ENCODE peak calls at places on chromosome 1, in eight cellular contexts. A is HCEC 1CT, D is endothelial cell, C is left cardiac atrium, H is body of pancreas, K is hippocampal formation, T is neuronal stem cell, I is stomach. B is an unnamed sample.

GRCh38 chr1:170048515-170048914 is 26.0 kb downstream of the KIFAP3 start:
- DNase-seq in A (no peak), D (no peak), C (no peak), H (no peak), K (no peak), T (no peak), I (no peak), B (no peak)

GRCh38 chr1:44867801-44868200 is 24.7 kb upstream of the PTCH2 start:
- DNase-seq in A (no peak), D (no peak), C (no peak), H (no peak), K (no peak), T (no peak), I (no peak), B (no peak)

GRCh38 chr1:154386643-154387352 is 18.3 kb upstream of the IL6R start:
- DNase-seq in A (no peak), D (no peak), C (no peak), H (no peak), K (no peak), T (no peak), I (no peak), B (no peak)

GRCh38 chr1:230495021-230495550 is 69.0 kb upstream of the PGBD5 start:
- DNase-seq in A (no peak), D (no peak), C (no peak), H (peak; percentile 70), K (peak; percentile 40), T (no peak), I (no peak), B (no peak)

GRCh38 chr1:32759521-32759980 is 57.0 kb upstream of the SYNC start:
- DNase-seq in A (no peak), D (no peak), C (no peak), H (peak; percentile 90), K (no peak), T (no peak), I (peak; percentile 90), B (no peak)

GRCh38 chr1:185733818-185734709 is at the start of gene HMCN1:
- DNase-seq in A (no peak), D (peak; percentile 69), C (peak; percentile 88), H (peak; percentile 63), K (peak; percentile 22), T (peak; percentile 72), I (peak; percentile 58), B (no peak)

GRCh38 chr1:106022312-106022902 is 1034.1 kb upstream of the PRMT6 start:
- DNase-seq in A (no peak), D (no peak), C (no peak), H (no peak), K (no peak), T (no peak), I (no peak), B (peak; percentile 35)

GRCh38 chr1:112761714-112762480 is 46.8 kb upstream of the PPM1J start:
- DNase-seq in A (no peak), D (no peak), C (no peak), H (no peak), K (no peak), T (no peak), I (no peak), B (no peak)

GRCh38 chr1:212055333-212055732 is 19.8 kb downstream of the DTL start:
- DNase-seq in A (no peak), D (no peak), C (no peak), H (peak; percentile 68), K (no peak), T (no peak), I (no peak), B (no peak)

GRCh38 chr1:228190182-228190581 is 17.7 kb upstream of the OBSCN start:
- DNase-seq in A (no peak), D (no peak), C (no peak), H (no peak), K (no peak), T (no peak), I (no peak), B (no peak)

GRCh38 chr1:1123581-1124507 is 8.0 kb upstream of the C1orf159 start:
- DNase-seq in A (peak; percentile 23), D (no peak), C (peak; percentile 9), H (no peak), K (no peak), T (no peak), I (no peak), B (peak; percentile 63)

GRCh38 chr1:150185481-150185880 is 35.8 kb downstream of the PLEKHO1 start:
- DNase-seq in A (no peak), D (no peak), C (no peak), H (no peak), K (no peak), T (no peak), I (no peak), B (no peak)

GRCh38 chr1:112256413-112256812 is 139.6 kb upstream of the CTTNBP2NL start:
- DNase-seq in A (no peak), D (no peak), C (no peak), H (no peak), K (no peak), T (no peak), I (no peak), B (no peak)

GRCh38 chr1:19435851-19436465 is 49.4 kb downstream of the CAPZB start:
- DNase-seq in A (peak; percentile 74), D (no peak), C (no peak), H (no peak), K (no peak), T (no peak), I (no peak), B (no peak)

GRCh38 chr1:183842817-183843187 is 37.9 kb downstream of the RGL1 start:
- DNase-seq in A (no peak), D (no peak), C (no peak), H (no peak), K (no peak), T (no peak), I (no peak), B (no peak)

GRCh38 chr1:37513795-37514349 is 694 bp downstream of the MEAF6 start:
- DNase-seq in A (no peak), D (peak; percentile 37), C (peak; percentile 34), H (peak; percentile 47), K (no peak), T (peak; percentile 26), I (peak; percentile 27), B (peak; percentile 47)

GRCh38 chr1:158003409-158003805 is 10.0 kb downstream of the KIRREL1 start:
- DNase-seq in A (no peak), D (no peak), C (no peak), H (no peak), K (no peak), T (no peak), I (no peak), B (no peak)

GRCh38 chr1:166354411-166354810 is 187.6 kb upstream of the FAM78B start:
- DNase-seq in A (no peak), D (no peak), C (no peak), H (no peak), K (no peak), T (peak; percentile 6), I (no peak), B (no peak)

GRCh38 chr1:170131450-170131849 is 14.3 kb upstream of the NTMT2 start:
- DNase-seq in A (no peak), D (no peak), C (no peak), H (no peak), K (no peak), T (no peak), I (no peak), B (no peak)

GRCh38 chr1:85603086-85603485 is 22.5 kb downstream of the CCN1 start:
- DNase-seq in A (no peak), D (no peak), C (no peak), H (no peak), K (no peak), T (no peak), I (no peak), B (no peak)

GRCh38 chr1:14820320-14821085 is 222.0 kb downstream of the KAZN start:
- DNase-seq in A (no peak), D (no peak), C (no peak), H (no peak), K (no peak), T (no peak), I (no peak), B (no peak)

GRCh38 chr1:61980561-61980960 is 214.1 kb upstream of the L1TD1 start:
- DNase-seq in A (no peak), D (no peak), C (no peak), H (no peak), K (no peak), T (no peak), I (no peak), B (no peak)

GRCh38 chr1:171585715-171586114 is 36.3 kb upstream of the MYOCOS start:
- DNase-seq in A (no peak), D (no peak), C (no peak), H (no peak), K (no peak), T (no peak), I (no peak), B (no peak)

GRCh38 chr1:99969260-99969728 is 502 bp upstream of the SLC35A3 start:
- DNase-seq in A (peak; percentile 10), D (no peak), C (no peak), H (peak; percentile 8), K (no peak), T (no peak), I (no peak), B (no peak)

GRCh38 chr1:230191079-230191478 is 124.0 kb downstream of the GALNT2 start:
- DNase-seq in A (peak; percentile 63), D (no peak), C (peak; percentile 73), H (peak; percentile 79), K (peak; percentile 48), T (no peak), I (peak; percentile 27), B (no peak)

GRCh38 chr1:18886003-18886335 is 16.4 kb downstream of the ALDH4A1 start:
- DNase-seq in A (no peak), D (no peak), C (no peak), H (no peak), K (no peak), T (no peak), I (no peak), B (no peak)

GRCh38 chr1:61692155-61692783 is 32.7 kb downstream of the TM2D1 start:
- DNase-seq in A (peak; percentile 72), D (no peak), C (no peak), H (no peak), K (no peak), T (no peak), I (no peak), B (no peak)

GRCh38 chr1:88276158-88276557 is 407.9 kb upstream of the PKN2 start:
- DNase-seq in A (no peak), D (no peak), C (no peak), H (no peak), K (no peak), T (no peak), I (no peak), B (peak; percentile 62)